ENCODE peak calls at places on chromosomes 7 and 10, in four cellular contexts. One of them, this sample, is unnamed.

GRCh38 chr10:11263039-11263345 is 245.3 kb downstream of the CELF2 start:
- DNase-seq in IMR-90: no peak
- DNase-seq in H9: no peak
- DNase-seq in astrocyte: no peak
- DNase-seq in this sample: no peak

GRCh38 chr10:55627526-55628170 is 733.4 kb downstream of the ZWINT start:
- DNase-seq in IMR-90: no peak
- DNase-seq in H9: peak
- DNase-seq in astrocyte: no peak
- DNase-seq in this sample: no peak

GRCh38 chr10:93911865-93912264 is 18.1 kb downstream of the SLC35G1 start:
- DNase-seq in IMR-90: no peak
- DNase-seq in H9: no peak
- DNase-seq in astrocyte: no peak
- DNase-seq in this sample: no peak

GRCh38 chr7:45902820-45903219 is 14.5 kb downstream of the IGFBP1 start:
- DNase-seq in IMR-90: no peak
- DNase-seq in H9: no peak
- DNase-seq in astrocyte: no peak
- DNase-seq in this sample: no peak

GRCh38 chr7:27147211-27148030 is at the start of gene HOXA6:
- DNase-seq in IMR-90: peak
- DNase-seq in H9: peak
- DNase-seq in astrocyte: no peak
- DNase-seq in this sample: peak

GRCh38 chr7:108425876-108426275 is 30.4 kb downstream of the NRCAM start:
- DNase-seq in IMR-90: no peak
- DNase-seq in H9: no peak
- DNase-seq in astrocyte: no peak
- DNase-seq in this sample: no peak

GRCh38 chr7:108358553-108358952 is 97.7 kb downstream of the NRCAM start:
- DNase-seq in IMR-90: peak
- DNase-seq in H9: peak
- DNase-seq in astrocyte: peak
- DNase-seq in this sample: peak

GRCh38 chr7:143490719-143491306 is 13.1 kb downstream of the TAS2R41 start:
- DNase-seq in IMR-90: no peak
- DNase-seq in H9: peak
- DNase-seq in astrocyte: no peak
- DNase-seq in this sample: peak

GRCh38 chr7:30116771-30117170 is 18.0 kb upstream of the MTURN start:
- DNase-seq in IMR-90: no peak
- DNase-seq in H9: no peak
- DNase-seq in astrocyte: peak
- DNase-seq in this sample: no peak

GRCh38 chr7:93092757-93093370 is 24.9 kb downstream of the SAMD9 start:
- DNase-seq in IMR-90: peak
- DNase-seq in H9: no peak
- DNase-seq in astrocyte: peak
- DNase-seq in this sample: peak

GRCh38 chr7:11818281-11818680 is 13.7 kb downstream of the THSD7A start:
- DNase-seq in IMR-90: no peak
- DNase-seq in H9: no peak
- DNase-seq in astrocyte: no peak
- DNase-seq in this sample: no peak

GRCh38 chr10:123993534-123994416 is 99.6 kb downstream of the CHST15 start:
- DNase-seq in IMR-90: no peak
- DNase-seq in H9: no peak
- DNase-seq in astrocyte: no peak
- DNase-seq in this sample: no peak

DNA sequence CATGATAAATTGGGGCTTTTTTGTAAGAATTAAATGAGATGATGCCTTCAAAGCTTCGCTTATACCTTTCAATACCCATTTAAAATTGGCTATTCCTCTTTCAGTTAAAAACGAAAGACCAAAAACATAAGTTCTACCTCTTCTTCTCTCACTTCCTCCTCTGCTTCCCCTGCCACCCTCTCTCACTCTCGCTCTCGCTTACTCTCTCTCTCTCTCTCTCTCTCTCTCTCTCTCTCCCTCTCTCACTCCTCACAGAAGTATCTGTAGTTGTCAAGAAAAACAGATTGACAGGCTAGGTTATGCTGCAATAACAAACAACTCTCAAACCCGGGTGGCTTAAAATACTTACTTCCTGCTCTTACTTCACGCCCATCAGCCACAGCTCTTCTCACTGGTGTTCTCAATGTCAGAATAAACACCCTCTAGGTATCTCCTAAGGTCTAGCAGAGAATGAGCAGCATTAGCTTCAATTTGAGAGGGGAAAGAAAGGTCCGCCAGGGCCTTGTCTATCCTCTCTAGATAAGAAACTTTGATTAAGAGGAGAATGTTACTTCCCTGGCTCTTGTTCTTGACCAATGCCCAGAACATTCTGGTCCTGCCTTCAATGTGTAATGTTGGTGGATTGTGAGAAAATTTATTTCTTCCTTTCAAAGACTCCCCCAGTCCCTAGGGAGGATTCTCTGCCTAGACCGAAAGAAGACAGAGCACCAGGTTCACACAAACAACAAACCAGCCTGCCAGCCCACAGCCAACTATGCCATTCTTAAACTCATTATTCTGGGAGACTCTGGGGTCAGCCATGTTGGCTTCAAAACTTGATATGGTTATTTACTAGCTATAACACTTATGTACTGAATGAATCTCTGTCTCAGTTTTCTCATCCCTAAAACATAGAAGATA is 1028.7 kb downstream of the XPNPEP1 start:
- DNase-seq in IMR-90: no peak
- DNase-seq in H9: no peak
- DNase-seq in astrocyte: no peak
- DNase-seq in this sample: no peak
- H2AFZ ChIP-seq in IMR-90: no peak
- H2AFZ ChIP-seq in H9: no peak
- H2AFZ ChIP-seq in astrocyte: no peak
- H2AFZ ChIP-seq in this sample: no peak

GRCh38 chr10:69630651-69631400 is 779 bp downstream of the FAM241B start:
- DNase-seq in IMR-90: no peak
- DNase-seq in H9: peak
- DNase-seq in astrocyte: no peak
- DNase-seq in this sample: no peak
- H2AFZ ChIP-seq in IMR-90: peak
- H2AFZ ChIP-seq in H9: no peak
- H2AFZ ChIP-seq in astrocyte: peak
- H2AFZ ChIP-seq in this sample: peak

GRCh38 chr10:77163670-77164348 is 473.8 kb downstream of the KCNMA1 start:
- DNase-seq in IMR-90: peak
- DNase-seq in H9: no peak
- DNase-seq in astrocyte: peak
- DNase-seq in this sample: peak

GRCh38 chr10:77162697-77163096 is 474.9 kb downstream of the KCNMA1 start:
- DNase-seq in IMR-90: peak
- DNase-seq in H9: no peak
- DNase-seq in astrocyte: peak
- DNase-seq in this sample: peak

GRCh38 chr10:77168161-77168560 is 469.4 kb downstream of the KCNMA1 start:
- DNase-seq in IMR-90: no peak
- DNase-seq in H9: no peak
- DNase-seq in astrocyte: no peak
- DNase-seq in this sample: peak

GRCh38 chr10:77165445-77166316 is 471.9 kb downstream of the KCNMA1 start:
- DNase-seq in IMR-90: peak
- DNase-seq in H9: peak
- DNase-seq in astrocyte: peak
- DNase-seq in this sample: peak

DNA sequence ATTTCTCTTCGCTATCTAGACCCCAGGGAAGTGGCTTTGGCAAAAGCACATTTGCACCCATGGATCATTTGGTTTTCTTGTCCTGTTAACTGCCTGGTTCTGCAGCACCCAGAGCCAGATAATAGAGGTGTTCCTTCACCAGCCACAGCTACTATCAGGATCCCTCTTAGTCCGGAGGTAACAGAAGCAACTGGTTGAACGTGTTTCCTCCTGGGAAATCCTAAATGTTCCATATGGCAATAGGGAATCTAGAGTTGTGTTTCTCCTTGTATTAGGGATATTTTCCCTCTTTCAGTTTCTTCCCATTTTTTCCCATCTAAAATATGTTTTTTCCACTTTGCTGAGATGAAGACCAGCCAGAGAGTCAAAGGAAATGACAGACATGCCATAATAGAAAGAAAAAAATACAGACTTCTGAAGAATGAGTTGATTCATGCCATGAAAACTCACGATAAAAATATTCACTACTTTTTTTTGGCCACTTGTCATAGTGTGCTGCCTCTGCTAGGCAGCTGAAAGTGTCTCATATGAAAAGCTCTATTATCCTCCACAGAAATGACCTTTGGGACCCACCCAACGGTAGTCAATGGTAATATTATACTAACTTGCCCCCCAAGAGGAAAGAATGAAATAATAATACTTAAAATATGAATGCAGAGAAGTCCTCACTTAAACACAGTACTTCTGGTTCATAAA is 472.8 kb downstream of the KCNMA1 start:
- DNase-seq in IMR-90: peak
- DNase-seq in H9: no peak
- DNase-seq in astrocyte: peak
- DNase-seq in this sample: peak
- H2AFZ ChIP-seq in IMR-90: no peak
- H2AFZ ChIP-seq in H9: no peak
- H2AFZ ChIP-seq in astrocyte: no peak
- H2AFZ ChIP-seq in this sample: no peak

DNA sequence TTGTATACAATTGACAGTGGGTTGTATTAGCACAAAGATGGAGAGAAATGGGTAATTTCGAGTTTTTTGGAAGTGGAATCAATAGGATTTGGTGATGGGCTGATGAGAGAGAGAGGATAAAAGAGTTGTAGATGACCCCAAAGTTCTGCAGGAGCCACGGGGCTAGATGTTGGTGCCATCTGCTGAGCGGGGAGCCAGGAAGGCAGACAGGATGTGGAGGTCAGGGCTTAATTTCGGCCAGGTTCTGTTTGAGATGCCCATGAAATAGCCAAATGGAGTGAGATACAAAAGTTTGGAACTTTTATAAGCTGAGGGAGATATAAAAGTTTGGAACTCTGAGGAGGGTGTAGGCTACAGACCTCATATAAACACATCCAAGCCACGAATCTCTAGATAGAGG is 2.1 kb downstream of the GIMAP4 start:
- DNase-seq in IMR-90: no peak
- DNase-seq in H9: no peak
- DNase-seq in astrocyte: no peak
- DNase-seq in this sample: no peak
- H2AFZ ChIP-seq in IMR-90: no peak
- H2AFZ ChIP-seq in H9: no peak
- H2AFZ ChIP-seq in astrocyte: no peak
- H2AFZ ChIP-seq in this sample: no peak

GRCh38 chr7:121545418-121545817 is 149.3 kb upstream of the FAM3C start:
- DNase-seq in IMR-90: no peak
- DNase-seq in H9: no peak
- DNase-seq in astrocyte: no peak
- DNase-seq in this sample: no peak

GRCh38 chr7:121544199-121544598 is 148.1 kb upstream of the FAM3C start:
- DNase-seq in IMR-90: no peak
- DNase-seq in H9: no peak
- DNase-seq in astrocyte: no peak
- DNase-seq in this sample: peak

GRCh38 chr7:121544726-121545125 is 148.6 kb upstream of the FAM3C start:
- DNase-seq in IMR-90: peak
- DNase-seq in H9: no peak
- DNase-seq in astrocyte: peak
- DNase-seq in this sample: peak

GRCh38 chr7:121547341-121548092 is 151.4 kb upstream of the FAM3C start:
- DNase-seq in IMR-90: peak
- DNase-seq in H9: no peak
- DNase-seq in astrocyte: peak
- DNase-seq in this sample: peak

GRCh38 chr7:121546632-121547340 is 150.7 kb upstream of the FAM3C start:
- DNase-seq in IMR-90: no peak
- DNase-seq in H9: no peak
- DNase-seq in astrocyte: no peak
- DNase-seq in this sample: no peak
- H2AFZ ChIP-seq in IMR-90: no peak
- H2AFZ ChIP-seq in H9: peak
- H2AFZ ChIP-seq in astrocyte: no peak
- H2AFZ ChIP-seq in this sample: no peak

GRCh38 chr10:102114861-102115618 is 5.1 kb downstream of the LDB1 start:
- DNase-seq in IMR-90: peak
- DNase-seq in H9: peak
- DNase-seq in astrocyte: peak
- DNase-seq in this sample: peak
- H2AFZ ChIP-seq in IMR-90: peak
- H2AFZ ChIP-seq in H9: no peak
- H2AFZ ChIP-seq in astrocyte: peak
- H2AFZ ChIP-seq in this sample: peak

GRCh38 chr7:146937836-146938235 is 821.2 kb downstream of the CNTNAP2 start:
- DNase-seq in IMR-90: no peak
- DNase-seq in H9: no peak
- DNase-seq in astrocyte: no peak
- DNase-seq in this sample: no peak
- H2AFZ ChIP-seq in IMR-90: no peak
- H2AFZ ChIP-seq in H9: no peak
- H2AFZ ChIP-seq in astrocyte: no peak
- H2AFZ ChIP-seq in this sample: no peak

GRCh38 chr7:82319674-82320118 is 123.9 kb downstream of the CACNA2D1 start:
- DNase-seq in IMR-90: peak
- DNase-seq in H9: no peak
- DNase-seq in astrocyte: peak
- DNase-seq in this sample: no peak
- H2AFZ ChIP-seq in IMR-90: peak
- H2AFZ ChIP-seq in H9: no peak
- H2AFZ ChIP-seq in astrocyte: no peak
- H2AFZ ChIP-seq in this sample: no peak

DNA sequence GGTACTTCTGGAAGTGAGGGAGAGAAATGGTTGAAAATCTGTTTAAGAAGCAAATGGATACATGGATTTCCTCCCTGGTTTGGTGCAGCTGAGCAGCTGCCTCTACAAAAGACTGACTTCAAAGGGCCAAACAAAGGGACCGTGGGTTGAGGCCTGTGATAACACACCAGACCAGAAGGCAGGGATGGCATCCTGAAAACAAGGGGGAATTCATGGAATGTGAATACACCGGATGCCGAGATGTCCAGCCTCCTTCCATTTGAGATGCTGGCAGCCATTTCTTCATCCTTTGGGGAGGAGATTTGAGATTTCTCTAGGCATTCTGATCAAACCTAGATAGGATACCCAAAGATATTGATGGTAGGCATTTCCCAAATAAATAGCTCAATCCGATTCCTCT is 36.9 kb downstream of the TAF3 start:
- DNase-seq in IMR-90: no peak
- DNase-seq in H9: peak
- DNase-seq in astrocyte: no peak
- DNase-seq in this sample: no peak
- H2AFZ ChIP-seq in IMR-90: no peak
- H2AFZ ChIP-seq in H9: no peak
- H2AFZ ChIP-seq in astrocyte: no peak
- H2AFZ ChIP-seq in this sample: no peak